ENCODE peak calls at places on chromosomes 7 and 10, in seven cellular contexts. R, D, W, G, C, X and M are unnamed samples.

GRCh38 chr10:88401671-88402347 is 181.3 kb downstream of the RNLS start:
- DNase-seq in D (no peak), W (no peak), X (peak; percentile 19), C (no peak), R (no peak), G (no peak), M (no peak)

GRCh38 chr10:49359349-49360231 is 36.3 kb downstream of the DRGX start:
- DNase-seq in C (no peak), G (no peak), R (peak; percentile 50), X (peak; percentile 62), W (no peak), D (no peak), M (no peak)

GRCh38 chr7:104065491-104065890 is 76.0 kb upstream of the RELN start:
- DNase-seq in C (no peak), D (no peak), W (no peak), R (no peak), X (no peak), G (no peak), M (no peak)

GRCh38 chr7:131105803-131106680 is 221.6 kb upstream of the MKLN1 start:
- DNase-seq in C (peak; percentile 90), X (peak; percentile 70), G (peak; percentile 76), D (peak; percentile 67), R (peak; percentile 59), W (peak; percentile 83), M (no peak)

GRCh38 chr7:52715701-52716100 is 319.7 kb upstream of the POM121L12 start:
- DNase-seq in G (no peak), C (no peak), X (no peak), D (no peak), W (no peak), R (no peak), M (no peak)

GRCh38 chr7:142997590-142997989 is 29.3 kb downstream of the OR9A2 start:
- DNase-seq in D (no peak), G (no peak), R (no peak), X (no peak), C (no peak), W (no peak), M (no peak)

GRCh38 chr7:106613861-106614560 is 46.9 kb downstream of the CCDC71L start:
- DNase-seq in X (no peak), W (no peak), D (no peak), G (no peak), R (no peak), C (no peak), M (no peak)

GRCh38 chr10:6473901-6474370 is 106.1 kb downstream of the PRKCQ start:
- DNase-seq in W (no peak), D (no peak), R (no peak), G (no peak), C (no peak), X (no peak), M (no peak)

GRCh38 chr7:51577390-51577789 is 260.8 kb upstream of the COBL start:
- DNase-seq in D (no peak), G (no peak), C (no peak), X (no peak), W (no peak), R (no peak), M (no peak)

GRCh38 chr10:22713853-22714523 is 390 bp downstream of the PIP4K2A start:
- DNase-seq in R (peak; percentile 30), C (peak; percentile 81), W (no peak), D (no peak), G (peak; percentile 28), X (peak; percentile 48), M (no peak)

GRCh38 chr7:106346678-106347217 is 62.0 kb upstream of the NAMPT start:
- DNase-seq in W (no peak), R (no peak), D (peak; percentile 21), X (no peak), G (peak; percentile 20), C (no peak), M (peak; percentile 63)

GRCh38 chr10:127277063-127277462 is 80.7 kb upstream of the INSYN2A start:
- DNase-seq in D (no peak), W (no peak), G (no peak), X (no peak), R (no peak), C (no peak), M (no peak)

GRCh38 chr10:117175215-117175900 is 21.9 kb upstream of the KCNK18 start:
- DNase-seq in R (peak; percentile 26), D (no peak), W (no peak), C (peak; percentile 79), X (peak; percentile 40), G (peak; percentile 5), M (no peak)

GRCh38 chr10:24341371-24341770 is 132.4 kb downstream of the KIAA1217 start:
- DNase-seq in X (no peak), W (no peak), R (no peak), D (no peak), C (no peak), G (no peak), M (no peak)

GRCh38 chr10:101879456-101880189 is 36.0 kb upstream of the KCNIP2 start:
- DNase-seq in W (no peak), R (no peak), D (no peak), G (no peak), C (no peak), X (no peak), M (peak; percentile 81)

GRCh38 chr7:117338020-117338419 is 15.2 kb upstream of the WNT2 start:
- DNase-seq in X (no peak), D (no peak), W (no peak), G (no peak), R (no peak), C (no peak), M (no peak)

GRCh38 chr7:81769891-81770818 is at the start of gene HGF:
- DNase-seq in D (no peak), C (no peak), G (no peak), X (peak; percentile 50), R (no peak), W (peak; percentile 37), M (peak; percentile 70)
- TF ChIP-seq CTCF in D (no peak), C (no peak), G (no peak), X (no peak), R (no peak), W (no peak), M (peak; percentile 50)

GRCh38 chr7:151271699-151272355 is 23.3 kb upstream of the SMARCD3 start:
- DNase-seq in C (no peak), R (no peak), W (peak; percentile 44), D (no peak), G (no peak), X (no peak), M (no peak)

GRCh38 chr7:151272877-151273276 is 24.4 kb upstream of the SMARCD3 start:
- DNase-seq in W (no peak), X (no peak), R (no peak), G (no peak), D (no peak), C (no peak), M (no peak)

GRCh38 chr7:151274376-151274760 is 25.9 kb upstream of the SMARCD3 start:
- DNase-seq in G (no peak), W (no peak), D (no peak), X (no peak), R (no peak), C (no peak), M (no peak)

GRCh38 chr7:151273646-151274375 is 25.3 kb upstream of the SMARCD3 start:
- DNase-seq in R (no peak), X (no peak), C (no peak), W (no peak), G (no peak), D (no peak), M (no peak)

GRCh38 chr7:151272410-151272809 is 23.9 kb upstream of the SMARCD3 start:
- DNase-seq in G (no peak), X (no peak), R (no peak), W (no peak), D (no peak), C (no peak), M (no peak)
- TF ChIP-seq CTCF in G (no peak), X (no peak), R (no peak), W (no peak), D (no peak), C (no peak), M (no peak)

GRCh38 chr10:13206091-13206490 is 28.1 kb downstream of the UCMA start:
- DNase-seq in W (no peak), R (no peak), C (no peak), D (no peak), X (no peak), G (no peak), M (no peak)

GRCh38 chr10:13201132-13201531 is 33.0 kb downstream of the UCMA start:
- DNase-seq in C (no peak), G (no peak), X (no peak), D (no peak), W (no peak), R (no peak), M (peak; percentile 16)

DNA sequence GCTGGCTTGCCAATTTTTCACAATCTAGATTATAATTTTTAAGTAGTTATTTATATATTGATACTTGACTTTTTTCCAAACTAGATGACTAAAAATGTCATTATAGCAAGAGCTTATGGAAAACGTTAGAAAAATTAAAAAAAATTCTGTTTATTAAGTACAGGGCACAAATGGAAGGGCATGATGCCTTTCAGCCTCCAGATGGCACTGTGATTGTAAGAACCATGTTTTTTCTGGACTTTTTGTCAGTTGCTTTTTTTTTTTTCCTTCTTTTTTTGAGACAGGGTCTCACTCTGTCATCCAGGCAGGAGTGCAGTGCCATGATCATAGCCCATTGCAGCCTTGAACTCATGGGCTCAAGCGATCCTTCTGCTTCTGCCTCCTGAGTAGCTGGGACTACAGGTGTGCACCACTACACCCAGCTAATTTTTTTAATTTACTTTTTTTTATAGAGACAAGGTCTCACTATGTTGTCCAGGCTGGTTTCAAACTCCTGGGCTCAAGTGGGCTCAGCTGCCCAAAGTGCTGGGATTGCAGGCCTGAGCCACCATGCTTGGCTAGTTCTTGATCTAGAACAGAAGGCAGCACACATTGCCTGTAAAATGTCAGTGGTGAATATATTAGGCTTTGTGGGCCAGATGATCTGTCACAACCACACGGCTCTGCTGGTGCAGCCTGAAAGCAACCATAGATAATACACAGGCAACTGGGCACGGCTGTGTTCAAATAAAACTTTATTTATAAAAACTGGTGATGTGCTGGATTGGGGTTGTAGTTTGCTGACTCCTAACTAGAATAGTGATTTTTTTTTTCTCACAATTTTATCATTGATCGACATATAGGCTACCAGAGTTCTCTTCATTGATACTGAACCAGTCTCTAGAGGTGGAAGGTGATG is 27.4 kb downstream of the UCMA start:
- DNase-seq in D (no peak), G (no peak), R (peak; percentile 12), C (no peak), X (peak; percentile 58), W (no peak), M (peak; percentile 21)
- TF ChIP-seq CTCF in D (peak; percentile 61), G (peak; percentile 31), R (peak; percentile 59), C (peak; percentile 19), X (peak; percentile 72), W (no peak), M (peak; percentile 69)

GRCh38 chr10:78954009-78954297 is 114.8 kb upstream of the ZMIZ1 start:
- DNase-seq in X (no peak), W (no peak), D (no peak), R (no peak), C (no peak), G (no peak), M (no peak)

GRCh38 chr10:78952018-78952417 is 116.7 kb upstream of the ZMIZ1 start:
- DNase-seq in G (no peak), X (no peak), R (no peak), C (no peak), D (no peak), W (no peak), M (no peak)

GRCh38 chr10:78953124-78954008 is 115.4 kb upstream of the ZMIZ1 start:
- DNase-seq in X (no peak), G (no peak), R (no peak), C (peak; percentile 38), D (no peak), W (no peak), M (no peak)

GRCh38 chr10:78950656-78951587 is 117.8 kb upstream of the ZMIZ1 start:
- DNase-seq in W (no peak), R (no peak), D (no peak), G (no peak), X (no peak), C (peak; percentile 69), M (no peak)

GRCh38 chr10:78952686-78953085 is 116.1 kb upstream of the ZMIZ1 start:
- DNase-seq in R (no peak), G (no peak), C (peak; percentile 29), W (no peak), D (no peak), X (no peak), M (no peak)
- TF ChIP-seq CTCF in R (no peak), G (no peak), C (no peak), W (no peak), D (no peak), X (no peak), M (no peak)